ENCODE peak calls at places on chromosomes 12 and 14, in four cellular contexts. L is NT2/D1, N is kidney, F is cardiac fibroblast. T is an unnamed sample.

GRCh38 chr14:74959596-74960180 is 4.3 kb upstream of the PGF start:
- DNase-seq in L (no peak), N (no peak), F (no peak), T (no peak)

GRCh38 chr14:103625361-103626095 is 3.5 kb upstream of the KLC1 start:
- DNase-seq in L (no peak), N (no peak), F (no peak), T (no peak)

GRCh38 chr12:62948123-62948522 is 13.2 kb upstream of the PPM1H start:
- DNase-seq in L (no peak), N (no peak), F (no peak), T (no peak)

GRCh38 chr14:54746019-54746418 is 156.6 kb downstream of the GCH1 start:
- DNase-seq in L (no peak), N (no peak), F (no peak), T (no peak)

GRCh38 chr14:38838049-38838978 is 264.7 kb downstream of the SEC23A start:
- DNase-seq in L (no peak), N (peak), F (no peak), T (no peak)

GRCh38 chr12:116093915-116094314 is 183.6 kb downstream of the MED13L start:
- DNase-seq in L (no peak), N (no peak), F (no peak), T (no peak)

GRCh38 chr12:129486931-129487330 is 416.9 kb downstream of the TMEM132D start:
- DNase-seq in L (no peak), N (no peak), F (no peak), T (no peak)

GRCh38 chr12:56188786-56189335 is 422 bp downstream of the SMARCC2 start:
- DNase-seq in L (no peak), N (peak), F (no peak), T (no peak)

GRCh38 chr14:33359288-33359881 is 420.7 kb downstream of the NPAS3 start:
- DNase-seq in L (no peak), N (no peak), F (no peak), T (no peak)

GRCh38 chr12:116939734-116940133 is 29.0 kb downstream of the FBXW8 start:
- DNase-seq in L (no peak), N (no peak), F (no peak), T (no peak)

GRCh38 chr12:116594325-116595038 is 35.3 kb downstream of the MAP1LC3B2 start:
- DNase-seq in L (no peak), N (no peak), F (no peak), T (no peak)

GRCh38 chr12:119055977-119056376 is 74.6 kb downstream of the SRRM4 start:
- DNase-seq in L (no peak), N (no peak), F (no peak), T (no peak)

GRCh38 chr12:202081-202731 is 11.8 kb downstream of the SLC6A12 start:
- DNase-seq in L (no peak), N (peak), F (no peak), T (no peak)

GRCh38 chr12:58433969-58434368 is 486.3 kb downstream of the LRIG3 start:
- DNase-seq in L (no peak), N (no peak), F (no peak), T (no peak)

GRCh38 chr14:102056694-102057442 is 30.0 kb downstream of the HSP90AA1 start:
- DNase-seq in L (no peak), N (peak), F (no peak), T (no peak)

GRCh38 chr14:32345311-32345771 is 16.2 kb downstream of the AKAP6 start:
- DNase-seq in L (no peak), N (no peak), F (peak), T (no peak)

GRCh38 chr12:79415296-79415695 is 275.5 kb downstream of the PAWR start:
- DNase-seq in L (no peak), N (no peak), F (no peak), T (no peak)

GRCh38 chr14:55691659-55692058 is 111.7 kb downstream of the KTN1 start:
- DNase-seq in L (no peak), N (no peak), F (no peak), T (no peak)

GRCh38 chr12:52014567-52015392 is 8.0 kb downstream of the TAMALIN start:
- DNase-seq in L (no peak), N (no peak), F (no peak), T (no peak)

GRCh38 chr12:46221255-46222128 is 47.4 kb downstream of the SLC38A1 start:
- DNase-seq in L (no peak), N (no peak), F (peak), T (no peak)

GRCh38 chr12:71392521-71393145 is 47.0 kb upstream of the LGR5 start:
- DNase-seq in L (peak), N (no peak), F (peak), T (no peak)

GRCh38 chr12:63899396-63899795 is 54.9 kb downstream of the SRGAP1 start:
- DNase-seq in L (no peak), N (no peak), F (no peak), T (no peak)

GRCh38 chr14:28751467-28752058 is 15.0 kb upstream of the FOXG1 start:
- DNase-seq in L (no peak), N (no peak), F (peak), T (peak)

GRCh38 chr14:69574266-69574953 is at the start of gene CCDC177:
- DNase-seq in L (no peak), N (peak), F (peak), T (peak)

GRCh38 chr14:69572634-69573135 is 2.0 kb downstream of the CCDC177 start:
- DNase-seq in L (no peak), N (no peak), F (no peak), T (no peak)

GRCh38 chr14:69573205-69573840 is 1.3 kb downstream of the CCDC177 start:
- DNase-seq in L (no peak), N (peak), F (no peak), T (no peak)

GRCh38 chr14:69574954-69575295 is 254 bp upstream of the CCDC177 start:
- DNase-seq in L (no peak), N (no peak), F (no peak), T (no peak)

GRCh38 chr14:69573841-69574265 is 818 bp downstream of the CCDC177 start:
- DNase-seq in L (no peak), N (no peak), F (no peak), T (peak)
- H3K4me3 ChIP-seq in L (peak), N (no peak), F (no peak), T (peak)

GRCh38 chr12:59596232-59597143 is 659 bp downstream of the SLC16A7 start:
- DNase-seq in L (peak), N (peak), F (peak), T (peak)

GRCh38 chr12:59595557-59596231 is at the start of gene SLC16A7:
- DNase-seq in L (peak), N (peak), F (peak), T (peak)

GRCh38 chr12:59600174-59600573 is 4.3 kb downstream of the SLC16A7 start:
- DNase-seq in L (no peak), N (no peak), F (peak), T (no peak)

GRCh38 chr12:59595097-59595496 is 732 bp upstream of the SLC16A7 start:
- DNase-seq in L (no peak), N (no peak), F (no peak), T (no peak)
- H3K4me3 ChIP-seq in L (peak), N (peak), F (peak), T (peak)

DNA sequence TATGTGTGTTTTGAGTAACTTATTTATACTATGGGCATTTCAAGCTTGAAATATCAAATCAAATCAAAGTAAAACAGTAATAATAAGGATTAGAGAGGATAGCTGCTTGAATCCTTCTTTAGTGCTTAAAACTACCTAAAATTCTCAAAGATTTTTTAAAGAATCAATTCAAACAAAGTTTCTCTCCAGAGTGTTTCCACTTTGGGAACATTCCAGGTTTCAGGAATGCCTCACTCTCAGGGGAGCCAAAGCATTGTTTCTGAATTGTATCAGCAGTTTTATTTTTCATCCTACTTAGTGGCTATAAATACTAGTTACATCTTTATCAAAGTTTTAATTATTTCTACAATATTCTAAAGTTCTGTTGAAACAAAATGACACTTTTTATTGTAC is 796 bp downstream of the RASSF9 start:
- DNase-seq in L (no peak), N (no peak), F (peak), T (no peak)
- H3K4me3 ChIP-seq in L (peak), N (peak), F (peak), T (peak)

GRCh38 chr12:96206957-96207356 is 12.8 kb downstream of the ELK3 start:
- DNase-seq in L (no peak), N (no peak), F (no peak), T (no peak)

GRCh38 chr12:96208346-96208745 is 14.2 kb downstream of the ELK3 start:
- DNase-seq in L (no peak), N (no peak), F (peak), T (no peak)

GRCh38 chr12:96211989-96212388 is 17.8 kb downstream of the ELK3 start:
- DNase-seq in L (no peak), N (no peak), F (no peak), T (no peak)

GRCh38 chr12:96210376-96211055 is 16.3 kb downstream of the ELK3 start:
- DNase-seq in L (no peak), N (no peak), F (no peak), T (no peak)

GRCh38 chr12:96208801-96209534 is 14.8 kb downstream of the ELK3 start:
- DNase-seq in L (no peak), N (no peak), F (peak), T (no peak)
- H3K4me3 ChIP-seq in L (no peak), N (no peak), F (no peak), T (no peak)

DNA sequence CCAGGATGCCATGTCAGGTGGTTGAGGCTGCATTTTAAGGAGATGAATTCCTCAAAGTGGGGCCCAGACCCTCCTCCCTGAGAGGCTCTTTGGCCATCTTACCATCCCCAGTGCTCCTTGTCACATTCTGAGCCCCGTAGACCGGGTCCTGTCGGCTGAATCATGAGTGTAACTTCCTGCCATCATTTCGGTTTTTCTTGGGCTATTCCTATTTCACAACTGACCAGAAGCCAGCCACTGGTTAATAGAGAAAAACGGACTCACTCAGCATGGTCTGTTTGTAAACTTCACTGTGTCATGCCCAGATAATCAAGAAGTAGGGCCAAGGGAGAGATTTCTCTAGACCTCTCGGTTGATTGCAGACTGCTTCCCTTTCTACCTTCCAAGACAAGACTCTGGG is 6.6 kb downstream of the WNT5B start:
- DNase-seq in L (no peak), N (no peak), F (no peak), T (no peak)
- H3K4me3 ChIP-seq in L (no peak), N (no peak), F (no peak), T (no peak)

DNA sequence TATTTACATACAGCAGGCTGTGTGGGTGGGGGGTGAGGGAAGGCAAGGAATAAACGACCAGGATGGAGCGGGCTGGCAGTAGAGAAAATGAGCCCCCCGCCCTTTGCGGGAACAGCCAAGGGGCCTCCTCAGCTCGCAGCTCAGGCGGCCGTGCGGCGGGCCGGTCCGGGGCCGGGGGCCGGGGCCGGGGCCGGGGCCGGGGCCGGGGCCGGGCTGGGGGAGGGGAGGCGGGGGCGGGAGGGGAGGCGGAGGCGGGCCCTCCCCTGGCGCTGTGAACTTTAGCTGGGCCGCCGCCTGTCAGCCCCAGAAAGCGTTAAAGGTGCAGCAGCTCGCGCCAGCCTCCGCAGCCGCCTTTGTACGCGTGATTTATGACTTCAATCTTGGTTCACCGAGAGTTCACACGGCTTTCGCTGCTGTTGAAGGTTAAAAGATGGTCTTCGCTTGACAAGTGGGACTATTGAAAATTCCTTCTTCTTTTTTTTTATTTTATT is 28.8 kb downstream of the HOXC4 start:
- DNase-seq in L (no peak), N (peak), F (peak), T (peak)
- H3K4me3 ChIP-seq in L (no peak), N (peak), F (no peak), T (no peak)

T was measured in Caco-2.